ENCODE peak calls at places on chromosomes 7 and 10, in six cellular contexts. M is testis, S is AG09309, I is upper lobe of right lung, F is dorsolateral prefrontal cortex, U is K562. C is an unnamed sample.

GRCh38 chr7:98223351-98223897 is 12.2 kb downstream of the BHLHA15 start:
- DNase-seq in F (no peak), I (peak), S (no peak), U (peak), M (no peak), C (no peak)

GRCh38 chr10:85919358-85920022 is 447.1 kb downstream of the GRID1 start:
- DNase-seq in U (no peak), F (no peak), M (no peak), I (no peak), S (no peak), C (no peak)

GRCh38 chr7:84982199-84982598 is 204.7 kb downstream of the SEMA3D start:
- DNase-seq in M (no peak), I (no peak), F (no peak), U (no peak), S (no peak), C (no peak)

GRCh38 chr10:24966962-24967361 is 14.6 kb upstream of the PRTFDC1 start:
- DNase-seq in S (no peak), U (no peak), M (no peak), I (no peak), F (no peak), C (no peak)

GRCh38 chr10:3652886-3653285 is 132.1 kb downstream of the KLF6 start:
- DNase-seq in M (no peak), F (no peak), U (no peak), S (no peak), I (no peak), C (no peak)

GRCh38 chr7:45145881-45146280 is 11.7 kb upstream of the RAMP3 start:
- DNase-seq in M (no peak), I (peak), F (no peak), U (no peak), S (no peak), C (no peak)

GRCh38 chr7:131555565-131556054 is 818 bp downstream of the PODXL start:
- DNase-seq in F (no peak), S (no peak), I (no peak), M (no peak), U (no peak), C (no peak)

GRCh38 chr10:44752451-44753441 is 158.4 kb upstream of the TMEM72 start:
- DNase-seq in I (no peak), F (no peak), M (no peak), S (peak), U (no peak), C (peak)

GRCh38 chr7:112201421-112201820 is 4.8 kb downstream of the DOCK4 start:
- DNase-seq in S (no peak), M (no peak), F (no peak), U (no peak), I (no peak), C (no peak)

GRCh38 chr7:117844678-117845077 is 28.6 kb downstream of the CTTNBP2 start:
- DNase-seq in S (no peak), M (no peak), I (no peak), F (no peak), U (no peak), C (no peak)

GRCh38 chr10:102611514-102612095 is 32.7 kb upstream of the TRIM8 start:
- DNase-seq in M (no peak), F (no peak), U (no peak), S (no peak), I (no peak), C (no peak)

GRCh38 chr7:38306136-38306535 is 32.7 kb upstream of the TARP start:
- DNase-seq in I (no peak), S (peak), M (no peak), F (no peak), U (no peak), C (no peak)

GRCh38 chr10:86365346-86366032 is 1.1 kb downstream of the GRID1 start:
- DNase-seq in U (no peak), I (peak), F (peak), M (no peak), S (no peak), C (no peak)

GRCh38 chr7:1142051-1142635 is 17.9 kb downstream of the ZFAND2A start:
- DNase-seq in S (no peak), F (peak), I (peak), U (no peak), M (no peak), C (no peak)

GRCh38 chr10:90179696-90180407 is 478.5 kb downstream of the KIF20B start:
- DNase-seq in I (no peak), F (no peak), S (peak), M (no peak), U (no peak), C (peak)

GRCh38 chr7:45073843-45074737 is 14.7 kb downstream of the NACAD start:
- DNase-seq in S (no peak), M (peak), U (no peak), I (no peak), F (peak), C (no peak)

GRCh38 chr10:117217196-117217761 is 20.0 kb downstream of the KCNK18 start:
- DNase-seq in F (no peak), M (peak), U (no peak), S (no peak), I (no peak), C (no peak)

GRCh38 chr10:72000073-72001025 is 36.2 kb downstream of the CHST3 start:
- DNase-seq in M (no peak), F (no peak), I (no peak), U (no peak), S (no peak), C (no peak)

GRCh38 chr10:103622935-103623574 is 129.6 kb downstream of the NEURL1 start:
- DNase-seq in U (no peak), S (no peak), F (no peak), I (no peak), M (no peak), C (no peak)

GRCh38 chr7:22607180-22607579 is 107.2 kb upstream of the STEAP1B start:
- DNase-seq in S (no peak), F (no peak), M (no peak), U (no peak), I (no peak), C (no peak)

GRCh38 chr10:24579911-24580310 is 143.8 kb downstream of the ARHGAP21 start:
- DNase-seq in U (no peak), F (no peak), S (no peak), I (no peak), M (no peak), C (no peak)

GRCh38 chr10:28913850-28914249 is 236.5 kb downstream of the BAMBI start:
- DNase-seq in I (no peak), S (no peak), F (no peak), M (no peak), U (no peak), C (no peak)

GRCh38 chr10:128871671-128872231 is 595.3 kb upstream of the MGMT start:
- DNase-seq in M (no peak), U (no peak), I (no peak), S (no peak), F (no peak), C (no peak)

GRCh38 chr10:86091216-86091615 is 275.4 kb downstream of the GRID1 start:
- DNase-seq in M (no peak), S (no peak), U (no peak), I (no peak), F (no peak), C (no peak)

GRCh38 chr7:154584352-154585252 is 418.3 kb downstream of the PAXIP1 start:
- DNase-seq in S (no peak), M (no peak), U (peak), F (no peak), I (no peak), C (no peak)

GRCh38 chr7:80134536-80135305 is at the start of gene GNAI1:
- DNase-seq in F (peak), I (peak), U (no peak), M (peak), S (peak), C (peak)

GRCh38 chr7:106309352-106309751 is 24.6 kb upstream of the NAMPT start:
- DNase-seq in S (no peak), U (no peak), M (no peak), I (no peak), F (no peak), C (no peak)

GRCh38 chr10:68163735-68164134 is 54.4 kb downstream of the MYPN start:
- DNase-seq in U (no peak), S (no peak), I (no peak), M (no peak), F (no peak), C (no peak)

GRCh38 chr10:31358688-31359330 is 39.8 kb downstream of the ZEB1 start:
- DNase-seq in M (no peak), I (no peak), F (no peak), S (no peak), U (no peak), C (no peak)

GRCh38 chr10:31352436-31353226 is 33.6 kb downstream of the ZEB1 start:
- DNase-seq in I (no peak), M (no peak), F (no peak), U (no peak), S (no peak), C (no peak)

GRCh38 chr10:31347705-31348104 is 28.7 kb downstream of the ZEB1 start:
- DNase-seq in U (no peak), S (no peak), I (no peak), F (no peak), M (no peak), C (no peak)

GRCh38 chr10:31350891-31351290 is 31.9 kb downstream of the ZEB1 start:
- DNase-seq in I (no peak), F (no peak), U (no peak), S (no peak), M (no peak), C (no peak)

GRCh38 chr10:31353574-31353973 is 34.6 kb downstream of the ZEB1 start:
- DNase-seq in I (no peak), F (no peak), S (peak), U (no peak), M (no peak), C (peak)
- TF ChIP-seq CTCF in I (no peak), F (no peak), S (peak), U (no peak), M (no peak), C (peak)

DNA sequence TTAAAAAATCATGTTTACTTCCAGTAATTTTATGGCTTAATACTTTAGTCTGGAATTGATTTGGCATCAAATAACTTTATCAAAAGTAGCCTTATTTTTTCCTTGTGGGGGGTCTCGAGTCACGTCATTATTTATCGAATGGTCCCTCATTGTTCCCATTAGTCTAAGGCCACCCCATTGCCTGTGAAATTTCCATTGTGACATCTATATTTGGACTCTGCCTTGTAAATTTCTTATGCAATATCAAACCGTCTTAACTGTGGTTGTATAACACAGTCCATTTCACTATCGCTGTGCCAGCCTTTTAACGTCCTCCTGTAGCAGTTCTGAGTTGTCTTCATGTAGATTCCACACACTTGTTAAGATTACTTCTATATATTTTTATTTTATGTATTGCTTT is 103.9 kb upstream of the RET start:
- DNase-seq in U (no peak), M (peak), S (no peak), F (no peak), I (no peak), C (no peak)
- H3K4me3 ChIP-seq in U (no peak), M (no peak), S (no peak), F (no peak), I (no peak), C (no peak)

DNA sequence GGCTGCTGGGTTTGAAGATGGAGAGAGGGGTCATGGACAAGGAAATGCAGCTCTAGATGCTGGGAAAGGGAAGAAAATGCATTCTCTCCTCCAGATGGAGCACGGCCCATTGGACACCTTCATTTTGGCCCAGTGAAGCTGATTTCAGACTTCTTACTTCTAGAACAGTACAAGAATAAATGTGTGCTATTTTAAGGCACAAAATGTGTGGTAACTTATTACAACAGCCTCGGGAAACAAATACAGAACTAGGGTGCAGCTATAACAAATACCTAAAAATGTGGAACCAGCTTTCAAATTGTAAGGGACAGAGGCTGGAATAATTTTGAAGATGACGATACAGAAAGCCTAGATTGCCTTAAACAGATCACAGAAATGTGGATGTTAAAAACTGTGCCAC is 54.1 kb downstream of the CYTH3 start:
- DNase-seq in F (no peak), S (no peak), U (no peak), M (no peak), I (no peak), C (no peak)
- TF ChIP-seq CTCF in F (no peak), S (no peak), U (no peak), M (no peak), I (no peak), C (no peak)

GRCh38 chr10:48551796-48552591 is 52.9 kb downstream of the ARHGAP22 start:
- DNase-seq in U (peak), M (peak), I (no peak), S (peak), F (no peak), C (no peak)
- H3K4me3 ChIP-seq in U (no peak), M (no peak), I (no peak), S (no peak), F (no peak), C (no peak)

DNA sequence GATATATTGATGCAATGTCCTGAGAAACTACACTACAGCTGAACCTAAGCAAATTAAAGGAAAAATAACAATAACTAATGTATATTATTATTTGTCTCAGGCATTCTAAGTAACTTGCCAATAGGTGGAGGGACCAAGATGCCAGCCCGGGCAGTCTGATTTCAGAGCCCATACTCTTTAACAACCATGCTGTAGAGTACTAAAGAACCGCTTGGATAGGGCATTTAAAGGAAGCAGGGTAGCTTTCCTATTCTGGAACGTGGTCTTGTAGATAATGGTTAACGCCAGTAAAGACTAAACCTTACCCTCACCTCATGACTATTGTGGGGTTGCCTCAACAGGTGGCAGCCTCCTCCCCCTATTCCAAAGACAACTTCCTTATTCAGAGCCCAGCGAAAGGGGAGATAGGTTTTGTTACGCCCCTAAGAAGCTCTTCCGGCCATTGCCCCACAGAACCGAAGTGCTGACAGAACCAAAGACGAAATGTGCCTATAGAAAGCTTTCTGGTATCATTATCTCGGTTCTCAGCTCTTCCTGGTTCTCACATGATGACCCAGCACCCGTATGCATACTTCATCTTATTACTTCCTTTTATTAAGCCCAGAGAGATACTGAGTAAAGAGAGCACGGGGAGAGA is 707 bp upstream of the C1GALT1 start:
- DNase-seq in I (peak), F (no peak), U (peak), M (peak), S (no peak), C (no peak)
- TF ChIP-seq CTCF in I (no peak), F (no peak), U (no peak), M (no peak), S (no peak), C (no peak)